ENCODE peak calls at places on chromosomes 4 and X, in ten cellular contexts. J is ovary, L is mammary epithelial cell, I is transverse colon, D is heart left ventricle, E is upper lobe of left lung, G is PC-9, X is astrocyte, F is fibroblast of lung, P is mucosa of descending colon. W is an unnamed sample. For H3K4me1, the result is how much of the 10 kb centered on the place peaks cover.

GRCh38 chrX:16946971-16947562 is 609 bp downstream of the REPS2 start:
- DNase-seq in F (no peak), E (peak), J (peak), D (no peak), X (no peak), P (peak), L (no peak), G (no peak), I (peak), W (no peak)

GRCh38 chrX:154056739-154057367 is 37.2 kb upstream of the IRAK1 start:
- DNase-seq in L (peak), E (peak), X (no peak), D (no peak), J (no peak), F (no peak), G (no peak), P (no peak), I (peak), W (no peak)

GRCh38 chr4:2253160-2254084 is 8.5 kb downstream of the MXD4 start:
- DNase-seq in D (peak), F (no peak), X (no peak), J (no peak), I (no peak), G (no peak), E (peak), P (peak), L (no peak), W (no peak)

GRCh38 chr4:24141836-24142235 is 252.0 kb upstream of the PPARGC1A start:
- DNase-seq in X (no peak), P (no peak), L (no peak), I (no peak), E (no peak), J (no peak), G (no peak), D (no peak), F (no peak), W (no peak)

GRCh38 chr4:8025668-8026067 is 86.0 kb upstream of the AFAP1 start:
- DNase-seq in D (no peak), I (no peak), G (peak), F (no peak), E (no peak), X (no peak), P (no peak), J (no peak), L (no peak), W (no peak)

GRCh38 chrX:13471269-13471668 is 98.1 kb upstream of the EGFL6 start:
- DNase-seq in P (no peak), D (no peak), X (no peak), E (no peak), G (no peak), I (no peak), L (no peak), F (no peak), J (no peak), W (no peak)

GRCh38 chrX:39869846-39870601 is 227.7 kb downstream of the BCOR start:
- DNase-seq in E (peak), P (no peak), I (peak), L (peak), J (no peak), F (peak), X (peak), G (no peak), D (no peak), W (peak)

GRCh38 chr4:66376921-66377320 is 706.6 kb upstream of the EPHA5 start:
- DNase-seq in L (no peak), P (no peak), I (no peak), F (no peak), X (no peak), G (no peak), J (no peak), E (no peak), D (no peak), W (no peak)

GRCh38 chr4:134807231-134807745 is 605.7 kb upstream of the PABPC4L start:
- DNase-seq in P (no peak), G (no peak), D (no peak), L (no peak), J (no peak), E (no peak), X (no peak), I (no peak), F (no peak), W (no peak)

GRCh38 chr4:173257732-173258717 is 76.1 kb downstream of the HMGB2 start:
- DNase-seq in L (peak), E (peak), G (peak), J (peak), P (no peak), F (peak), X (peak), D (peak), I (peak), W (peak)

GRCh38 chr4:121950680-121951569 is 935 bp downstream of the TRPC3 start:
- DNase-seq in G (no peak), F (peak), P (peak), D (no peak), I (peak), X (no peak), L (no peak), J (peak), E (peak), W (no peak)

GRCh38 chr4:107857741-107858140 is 33.0 kb downstream of the SGMS2 start:
- DNase-seq in D (no peak), J (no peak), I (no peak), G (no peak), P (no peak), L (no peak), F (no peak), E (no peak), X (no peak), W (no peak)

GRCh38 chrX:19388741-19389140 is 45.0 kb downstream of the PDHA1 start:
- DNase-seq in D (no peak), J (no peak), G (no peak), X (no peak), P (no peak), I (no peak), L (peak), F (no peak), E (no peak), W (peak)

GRCh38 chrX:130933358-130933757 is 30.3 kb upstream of the ENOX2 start:
- DNase-seq in G (no peak), J (no peak), L (no peak), E (no peak), F (no peak), I (no peak), D (no peak), P (no peak), X (no peak), W (no peak)

GRCh38 chr4:8071741-8072140 is 86.9 kb downstream of the ABLIM2 start:
- DNase-seq in J (no peak), L (no peak), G (no peak), D (peak), P (no peak), F (no peak), X (no peak), E (no peak), I (no peak), W (no peak)

GRCh38 chrX:2889045-2889605 is 40.0 kb downstream of the ARSD start:
- DNase-seq in E (no peak), D (no peak), L (no peak), X (no peak), I (no peak), F (no peak), J (no peak), G (no peak), P (no peak), W (no peak)

GRCh38 chrX:117092641-117093040 is 629.9 kb upstream of the CT83 start:
- DNase-seq in P (no peak), L (no peak), D (no peak), G (no peak), E (no peak), F (no peak), J (no peak), X (no peak), I (no peak), W (no peak)

GRCh38 chr4:21768349-21769310 is 179.9 kb downstream of the KCNIP4 start:
- DNase-seq in D (no peak), F (peak), G (no peak), L (peak), I (no peak), J (no peak), P (no peak), E (no peak), X (peak), W (peak)

GRCh38 chr4:119103263-119103662 is 32.4 kb upstream of the MYOZ2 start:
- DNase-seq in D (peak), G (peak), P (peak), I (peak), F (peak), E (peak), J (no peak), X (peak), L (peak), W (peak)

GRCh38 chr4:88522702-88523324 is 763 bp downstream of the PYURF start:
- DNase-seq in E (peak), X (no peak), G (peak), F (peak), P (peak), I (peak), L (peak), D (peak), J (peak), W (no peak)

GRCh38 chrX:9745417-9746115 is 20.1 kb downstream of the GPR143 start:
- DNase-seq in G (no peak), D (no peak), X (peak), P (no peak), L (no peak), I (no peak), J (no peak), E (no peak), F (no peak), W (peak)

GRCh38 chr4:113943863-113944262 is 35.6 kb downstream of the ARSJ start:
- DNase-seq in P (no peak), I (no peak), L (no peak), D (no peak), F (no peak), G (no peak), X (peak), E (no peak), J (no peak), W (no peak)

GRCh38 chr4:152585036-152585439 is 49.1 kb upstream of the FBXW7 start:
- DNase-seq in E (peak), J (no peak), G (no peak), I (no peak), X (no peak), L (no peak), F (peak), P (no peak), D (no peak), W (no peak)

GRCh38 chr4:72319596-72319995 is 249.4 kb downstream of the ADAMTS3 start:
- DNase-seq in X (peak), I (no peak), P (no peak), J (no peak), E (no peak), D (no peak), G (no peak), F (no peak), L (peak), W (peak)

GRCh38 chrX:56530011-56530410 is 33.4 kb upstream of the UBQLN2 start:
- DNase-seq in E (no peak), I (no peak), F (no peak), L (no peak), P (no peak), J (no peak), X (no peak), G (no peak), D (no peak), W (no peak)

GRCh38 chr4:25110653-25111329 is 49.5 kb downstream of the SEPSECS start:
- DNase-seq in X (no peak), J (no peak), I (no peak), D (no peak), F (no peak), G (no peak), P (no peak), L (no peak), E (no peak), W (no peak)

GRCh38 chr4:31896349-31896748 is 1176.2 kb downstream of the PCDH7 start:
- DNase-seq in G (no peak), L (no peak), I (no peak), D (no peak), P (no peak), E (no peak), J (no peak), F (no peak), X (no peak), W (no peak)

GRCh38 chrX:69173906-69174305 is 8.7 kb upstream of the PJA1 start:
- DNase-seq in G (no peak), D (no peak), E (no peak), F (no peak), J (no peak), X (no peak), P (no peak), L (no peak), I (no peak), W (no peak)

GRCh38 chr4:80423553-80424224 is 88.2 kb downstream of the CFAP299 start:
- DNase-seq in I (no peak), J (no peak), E (no peak), G (no peak), P (no peak), L (no peak), X (no peak), F (no peak), D (peak), W (no peak)

GRCh38 chr4:146577111-146577510 is 55.4 kb upstream of the SLC10A7 start:
- DNase-seq in J (no peak), X (peak), P (no peak), E (no peak), G (no peak), F (peak), D (no peak), I (no peak), L (no peak), W (no peak)

GRCh38 chr4:24001486-24001885 is 111.6 kb upstream of the PPARGC1A start:
- DNase-seq in G (no peak), L (no peak), I (no peak), F (no peak), D (no peak), J (no peak), P (no peak), X (no peak), E (no peak), W (no peak)

DNA sequence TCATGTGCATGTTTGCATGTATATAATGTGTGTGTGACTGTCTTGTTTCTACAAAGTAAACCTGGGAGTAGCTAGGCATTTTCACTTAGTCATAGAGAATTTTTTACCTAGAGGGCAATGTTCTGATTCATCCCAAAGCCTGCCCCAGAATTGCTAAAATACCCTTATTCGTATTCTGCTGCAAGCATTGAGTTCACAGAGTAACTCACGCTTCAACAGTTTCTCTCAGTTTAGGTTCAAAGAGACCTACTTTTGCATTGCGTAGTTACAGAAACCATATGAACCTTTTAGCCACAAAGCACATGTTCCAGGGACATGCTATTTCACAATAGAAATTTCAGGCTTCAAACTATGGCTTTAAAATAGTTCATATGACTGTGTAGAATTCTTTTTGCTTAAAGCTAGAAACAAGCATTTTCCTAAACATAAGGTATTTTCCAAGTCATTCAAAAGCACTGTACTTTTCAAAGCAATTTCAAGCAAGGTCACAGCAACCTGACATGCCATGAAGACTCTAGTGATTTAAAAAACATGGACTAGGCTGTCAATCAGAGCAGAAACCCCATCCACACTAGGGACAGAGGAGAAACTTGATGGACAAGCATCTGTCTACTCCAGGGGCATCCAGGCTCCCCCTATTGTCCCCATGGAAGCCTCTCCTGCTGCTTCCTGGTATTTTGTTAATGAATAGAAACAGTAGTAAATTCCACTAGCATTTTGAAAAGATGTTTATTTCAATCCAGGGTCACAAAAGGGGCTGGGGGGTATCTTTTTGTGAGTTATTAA is 81.5 kb upstream of the MAPK10 start:
- DNase-seq in I (no peak), D (no peak), F (peak), J (no peak), X (peak), G (peak), E (no peak), L (peak), P (no peak), W (peak)
- TF ChIP-seq CTCF in I (no peak), D (no peak), F (no peak), J (no peak), X (no peak), G (no peak), E (no peak), L (no peak), P (no peak), W (peak)

DNA sequence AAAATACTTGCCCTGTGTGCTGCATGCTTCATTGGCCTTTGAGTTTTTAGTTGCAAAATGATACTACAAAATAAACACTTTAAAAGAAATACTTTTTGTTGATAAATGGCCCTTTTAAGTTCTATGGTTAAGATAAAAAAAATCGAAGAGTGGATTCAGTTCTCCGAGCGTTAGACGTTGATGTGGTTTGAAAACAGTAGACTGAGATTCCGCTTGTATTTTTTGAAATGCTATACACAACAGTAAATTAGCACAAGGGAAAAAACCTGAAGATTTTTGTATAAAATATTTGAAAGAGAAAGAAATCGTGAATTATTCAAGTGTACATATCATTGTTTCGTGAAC is 1.4 kb downstream of the BMP2K start:
- DNase-seq in F (no peak), J (no peak), I (no peak), X (no peak), L (no peak), D (no peak), P (no peak), G (no peak), E (no peak), W (no peak)
- H3K4me1 ChIP-seq in F (under half), J (under half), I (half or more), X (under half), L (under half), D (under half), P (under half), G (under half), E (under half), W (under half)

GRCh38 chrX:47143894-47144625 is 442 bp downstream of the NDUFB11 start:
- DNase-seq in D (peak), E (peak), X (peak), G (no peak), P (no peak), I (peak), L (no peak), J (no peak), F (peak), W (no peak)

GRCh38 chrX:47146936-47147859 is 2.2 kb downstream of the RBM10 start:
- DNase-seq in J (no peak), L (no peak), G (no peak), I (no peak), P (no peak), F (no peak), X (no peak), D (no peak), E (no peak), W (no peak)

GRCh38 chrX:47145408-47146120 is 543 bp downstream of the RBM10 start:
- DNase-seq in I (no peak), L (no peak), P (no peak), F (peak), D (no peak), X (no peak), J (no peak), E (no peak), G (no peak), W (no peak)

GRCh38 chrX:47146121-47146935 is 1.3 kb downstream of the RBM10 start:
- DNase-seq in X (no peak), P (no peak), F (no peak), D (no peak), G (no peak), I (peak), J (no peak), L (no peak), E (no peak), W (no peak)

DNA sequence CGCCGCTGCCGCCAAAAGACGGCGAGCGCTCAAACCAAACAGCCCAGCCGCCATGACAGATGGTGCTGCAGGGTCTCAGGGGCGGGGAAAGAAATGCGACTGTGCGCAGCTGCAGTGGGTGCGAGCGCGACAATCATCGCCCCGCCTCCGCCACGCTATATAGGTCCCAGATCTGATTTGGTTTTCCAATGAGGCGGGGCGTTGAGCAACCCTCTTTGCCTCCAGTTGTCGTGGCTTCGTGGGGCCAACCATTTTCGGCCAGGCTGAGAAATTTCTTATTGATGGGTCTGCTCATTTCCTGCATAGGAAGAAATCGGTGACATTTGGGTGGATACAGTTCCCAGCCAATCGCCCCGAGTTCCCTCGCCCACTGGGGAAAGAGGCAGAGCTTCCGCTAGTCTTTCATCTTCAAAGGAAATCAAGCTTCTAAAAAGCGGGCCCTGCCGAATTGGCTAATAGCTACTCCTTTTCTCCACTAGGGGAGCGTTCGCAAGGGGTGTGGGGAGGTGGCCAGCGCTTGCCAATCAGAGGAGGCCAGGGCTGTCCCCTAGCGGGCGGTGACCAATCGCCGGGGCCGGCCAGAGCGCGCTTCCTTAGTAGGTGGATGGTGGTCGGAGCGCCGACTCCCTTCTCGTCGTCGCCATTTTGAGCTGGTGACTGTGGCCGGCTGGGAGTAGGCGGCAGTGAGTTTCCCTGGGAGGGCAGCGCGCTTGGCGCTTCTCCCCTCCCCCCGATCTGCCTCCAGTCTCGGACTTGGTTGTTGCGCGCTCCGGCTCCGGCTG is at the start of the genes NDUFB11 and RBM10:
- DNase-seq in I (peak), G (peak), F (peak), E (peak), D (peak), P (peak), L (peak), J (peak), X (peak), W (peak)
- TF ChIP-seq CTCF in I (peak), G (peak), F (peak), E (peak), D (peak), P (peak), L (peak), J (peak), X (peak), W (peak)

GRCh38 chr4:182255421-182256190 is 12.4 kb downstream of the TENM3 start:
- DNase-seq in D (no peak), L (no peak), P (no peak), G (no peak), I (no peak), X (no peak), F (no peak), E (no peak), J (no peak), W (no peak)
- H3K4me1 ChIP-seq in D (under half), L (under half), P (under half), G (under half), I (under half), X (under half), F (under half), E (under half), J (under half), W (under half)

DNA sequence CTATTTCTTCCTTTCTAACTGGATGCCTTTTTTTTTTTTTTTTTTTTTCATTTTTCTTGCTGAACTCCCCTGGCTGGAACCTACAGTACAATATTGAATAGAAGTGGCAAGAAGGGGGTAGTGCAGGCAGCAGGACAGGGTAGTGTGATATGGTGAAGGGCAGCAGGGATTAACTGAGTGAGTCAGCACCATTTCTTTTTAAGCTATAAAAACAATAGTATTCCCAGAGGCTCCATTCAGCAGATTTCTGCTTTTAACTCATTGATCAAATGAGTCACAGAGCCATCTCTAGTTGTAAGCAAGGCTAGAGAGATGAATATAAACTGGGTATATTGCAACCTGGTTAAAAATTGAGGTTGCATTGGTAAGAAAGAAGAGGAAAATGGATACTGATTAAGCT is 53.6 kb upstream of the SETD7 start:
- DNase-seq in G (peak), L (peak), P (no peak), E (no peak), F (peak), J (no peak), X (peak), I (no peak), D (no peak), W (peak)
- TF ChIP-seq CTCF in G (no peak), L (no peak), P (no peak), E (no peak), F (no peak), J (no peak), X (no peak), I (no peak), D (no peak), W (no peak)